ENCODE peak calls at places on chromosome 1, in five cellular contexts. G, B, K, U and S are unnamed samples.

GRCh38 chr1:223341111-223341510 is 22.9 kb downstream of the SUSD4 start:
- DNase-seq in U (no peak), B (no peak), G (no peak), K (no peak), S (peak)

GRCh38 chr1:88503656-88504055 is 180.4 kb upstream of the PKN2 start:
- DNase-seq in G (no peak), K (no peak), B (no peak), U (no peak), S (no peak)

GRCh38 chr1:29708818-29709710 is 472.7 kb downstream of the PTPRU start:
- DNase-seq in U (peak), G (peak), B (no peak), K (no peak), S (no peak)

GRCh38 chr1:15948600-15949452 is 27.1 kb downstream of the ZBTB17 start:
- DNase-seq in K (peak), U (peak), G (peak), B (no peak), S (no peak)

GRCh38 chr1:23558140-23558871 is 995 bp downstream of the ID3 start:
- DNase-seq in U (peak), G (peak), K (peak), B (peak), S (peak)

GRCh38 chr1:51341876-51342496 is 11.6 kb upstream of the TTC39A start:
- DNase-seq in B (no peak), G (no peak), U (peak), K (no peak), S (no peak)

GRCh38 chr1:31064685-31065309 is 720 bp downstream of the PUM1 start:
- DNase-seq in G (no peak), U (peak), B (no peak), K (peak), S (no peak)

GRCh38 chr1:69845655-69846054 is 277.9 kb downstream of the LRRC7 start:
- DNase-seq in G (no peak), U (no peak), K (no peak), B (no peak), S (no peak)

GRCh38 chr1:9242338-9242969 is 7.9 kb downstream of the H6PD start:
- DNase-seq in B (no peak), U (no peak), G (peak), K (peak), S (peak)

GRCh38 chr1:192872010-192872409 is 63.2 kb downstream of the RGS2 start:
- DNase-seq in U (no peak), B (no peak), G (no peak), K (no peak), S (no peak)